ENCODE peak calls at places on chromosomes 7 and 10, in ten cellular contexts. E is GM23338; I is AG10803; A is left colon; L is endodermal cell; O is Jurkat, Clone E6-1; Z is cardiac fibroblast; P is hepatocyte; S is cardiac septum; F is NCI-H510A treated with DMSO at 0.1 percent for 48 hours. X is an unnamed sample.

GRCh38 chr10:62851449-62851848 is 35.3 kb upstream of the EGR2 start:
- DNase-seq in L (peak), Z (peak), F (no peak), I (no peak), E (peak), O (peak), P (no peak), S (no peak), A (no peak), X (no peak)

GRCh38 chr10:46240684-46241565 is 45.9 kb upstream of the ANTXRL start:
- DNase-seq in O (no peak), Z (no peak), I (no peak), S (no peak), A (no peak), L (no peak), P (no peak), E (no peak), F (no peak), X (peak)

GRCh38 chr10:106571216-106571954 is 593.1 kb downstream of the SORCS1 start:
- DNase-seq in Z (peak), E (peak), P (peak), S (no peak), F (no peak), I (peak), A (no peak), O (no peak), L (no peak), X (no peak)

GRCh38 chr10:6269953-6270867 is 67.5 kb downstream of the PFKFB3 start:
- DNase-seq in O (peak), A (no peak), F (no peak), S (no peak), L (no peak), I (peak), Z (peak), E (no peak), P (no peak), X (no peak)

GRCh38 chr7:18400726-18401125 is 94.8 kb upstream of the HDAC9 start:
- DNase-seq in I (no peak), O (no peak), Z (no peak), E (no peak), A (no peak), F (no peak), P (no peak), L (no peak), S (no peak), X (no peak)

GRCh38 chr10:51297438-51297837 is 223.2 kb downstream of the PRKG1 start:
- DNase-seq in I (peak), A (no peak), L (no peak), P (no peak), S (no peak), E (no peak), F (no peak), O (no peak), Z (peak), X (no peak)

GRCh38 chr7:121195859-121196588 is 132.8 kb upstream of the WNT16 start:
- DNase-seq in L (no peak), I (peak), A (no peak), F (no peak), Z (no peak), P (no peak), O (no peak), S (no peak), E (peak), X (no peak)

GRCh38 chr10:30877111-30877510 is 154.6 kb downstream of the ZNF438 start:
- DNase-seq in I (peak), A (no peak), Z (peak), L (no peak), E (no peak), F (no peak), P (no peak), O (no peak), S (no peak), X (no peak)

GRCh38 chr7:138720286-138720685 is 19.1 kb upstream of the SVOPL start:
- DNase-seq in Z (no peak), L (no peak), A (no peak), P (no peak), I (no peak), S (no peak), F (no peak), E (no peak), O (no peak), X (peak)

GRCh38 chr7:154644366-154644765 is 358.6 kb downstream of the PAXIP1 start:
- DNase-seq in P (no peak), O (no peak), S (no peak), F (no peak), I (no peak), E (no peak), Z (no peak), A (no peak), L (no peak), X (no peak)

GRCh38 chr10:112953075-112953501 is 3.0 kb downstream of the TCF7L2 start:
- DNase-seq in L (peak), I (no peak), P (peak), A (peak), Z (peak), F (no peak), E (peak), S (no peak), O (no peak), X (no peak)

GRCh38 chr7:45384499-45384898 is 189.7 kb upstream of the ADCY1 start:
- DNase-seq in I (peak), A (no peak), S (no peak), P (no peak), Z (peak), F (no peak), E (no peak), O (no peak), L (no peak), X (no peak)

GRCh38 chr7:105246195-105247078 is 142.3 kb downstream of the SRPK2 start:
- DNase-seq in S (no peak), Z (no peak), L (no peak), A (no peak), O (no peak), I (no peak), E (no peak), P (no peak), F (no peak), X (no peak)

GRCh38 chr7:128022631-128023532 is 8.4 kb downstream of the LRRC4 start:
- DNase-seq in S (no peak), Z (peak), O (no peak), E (no peak), P (no peak), L (no peak), I (peak), F (no peak), A (no peak), X (no peak)